ENCODE peak calls at places on chromosomes 12 and 14, in nine cellular contexts. H is lower lobe of right lung, M is pancreas, V is GM06990, R is A549, W is heart left ventricle, K is kidney, Q is heart right ventricle, D is AG04450. X is an unnamed sample.
A peak's percentile ranks its signal among the peaks of the same experiment; 100 is the strongest.

GRCh38 chr12:49883065-49883464 is 20.6 kb downstream of the FAIM2 start:
- DNase-seq in H (peak; percentile 19), M (no peak), V (no peak), R (no peak), W (peak; percentile 8), K (peak; percentile 59), Q (no peak), D (no peak), X (no peak)

GRCh38 chr12:50283230-50283923 is at the start of gene LIMA1:
- DNase-seq in H (peak; percentile 95), M (peak; percentile 93), V (peak; percentile 92), R (peak; percentile 86), W (peak; percentile 92), K (peak; percentile 97), Q (peak; percentile 90), D (peak; percentile 55), X (peak; percentile 48)

GRCh38 chr12:9364224-9365176 is 156.3 kb upstream of the PZP start:
- DNase-seq in H (no peak), M (no peak), V (peak; percentile 85), R (no peak), W (no peak), K (no peak), Q (no peak), D (peak; percentile 57), X (peak; percentile 60)

GRCh38 chr14:98897605-98898309 is 374.2 kb downstream of the BCL11B start:
- DNase-seq in H (no peak), M (no peak), V (no peak), R (no peak), W (no peak), K (no peak), Q (no peak), D (no peak), X (no peak)

GRCh38 chr14:81312289-81312876 is 87.7 kb downstream of the STON2 start:
- DNase-seq in H (no peak), M (no peak), V (no peak), R (no peak), W (no peak), K (no peak), Q (no peak), D (no peak), X (no peak)

GRCh38 chr14:64799555-64799954 is 80.2 kb downstream of the SPTB start:
- DNase-seq in H (no peak), M (no peak), V (no peak), R (no peak), W (no peak), K (peak; percentile 37), Q (no peak), D (no peak), X (no peak)

GRCh38 chr14:77301103-77301502 is 19.6 kb downstream of the POMT2 start:
- DNase-seq in H (peak; percentile 61), M (peak; percentile 57), V (peak; percentile 34), R (peak; percentile 89), W (peak; percentile 78), K (peak; percentile 74), Q (peak; percentile 69), D (peak; percentile 63), X (peak; percentile 84)

GRCh38 chr14:64444984-64445845 is 20.1 kb upstream of the AKAP5 start:
- DNase-seq in H (no peak), M (no peak), V (peak; percentile 50), R (peak; percentile 41), W (no peak), K (no peak), Q (no peak), D (peak; percentile 42), X (peak; percentile 49)

GRCh38 chr12:29148065-29148957 is 767 bp upstream of the FAR2 start:
- DNase-seq in H (peak; percentile 60), M (no peak), V (no peak), R (peak; percentile 5), W (peak; percentile 62), K (no peak), Q (peak; percentile 52), D (no peak), X (no peak)

GRCh38 chr12:84070311-84070710 is 842.3 kb downstream of the SLC6A15 start:
- DNase-seq in H (no peak), M (no peak), V (no peak), R (no peak), W (peak; percentile 33), K (no peak), Q (no peak), D (peak; percentile 77), X (no peak)

GRCh38 chr14:73467377-73467776 is 9.0 kb upstream of the NUMB start:
- DNase-seq in H (peak; percentile 64), M (no peak), V (no peak), R (no peak), W (no peak), K (no peak), Q (no peak), D (no peak), X (no peak)

GRCh38 chr14:23060536-23061260 is 3.4 kb upstream of the CDH24 start:
- DNase-seq in H (no peak), M (no peak), V (no peak), R (no peak), W (no peak), K (no peak), Q (no peak), D (no peak), X (no peak)

GRCh38 chr14:91889477-91890211 is 22.3 kb upstream of the TC2N start:
- DNase-seq in H (no peak), M (peak; percentile 94), V (no peak), R (no peak), W (no peak), K (peak; percentile 82), Q (no peak), D (no peak), X (no peak)

GRCh38 chr12:111685322-111685810 is 390 bp downstream of the BRAP start:
- DNase-seq in H (peak; percentile 46), M (no peak), V (no peak), R (peak; percentile 19), W (no peak), K (no peak), Q (no peak), D (no peak), X (no peak)

GRCh38 chr14:64654931-64655330 is 49.3 kb upstream of the PLEKHG3 start:
- DNase-seq in H (peak; percentile 55), M (no peak), V (no peak), R (no peak), W (no peak), K (no peak), Q (no peak), D (no peak), X (no peak)

GRCh38 chr14:103627073-103628025 is 1.7 kb upstream of the KLC1 start:
- DNase-seq in H (no peak), M (no peak), V (no peak), R (no peak), W (no peak), K (peak; percentile 53), Q (no peak), D (no peak), X (no peak)

GRCh38 chr14:105622329-105622955 is 96.1 kb downstream of the TMEM121 start:
- DNase-seq in H (no peak), M (no peak), V (no peak), R (no peak), W (no peak), K (no peak), Q (no peak), D (no peak), X (no peak)

GRCh38 chr14:61498303-61498702 is 176.9 kb downstream of the PRKCH start:
- DNase-seq in H (no peak), M (no peak), V (no peak), R (no peak), W (no peak), K (no peak), Q (no peak), D (no peak), X (peak; percentile 87)

DNA sequence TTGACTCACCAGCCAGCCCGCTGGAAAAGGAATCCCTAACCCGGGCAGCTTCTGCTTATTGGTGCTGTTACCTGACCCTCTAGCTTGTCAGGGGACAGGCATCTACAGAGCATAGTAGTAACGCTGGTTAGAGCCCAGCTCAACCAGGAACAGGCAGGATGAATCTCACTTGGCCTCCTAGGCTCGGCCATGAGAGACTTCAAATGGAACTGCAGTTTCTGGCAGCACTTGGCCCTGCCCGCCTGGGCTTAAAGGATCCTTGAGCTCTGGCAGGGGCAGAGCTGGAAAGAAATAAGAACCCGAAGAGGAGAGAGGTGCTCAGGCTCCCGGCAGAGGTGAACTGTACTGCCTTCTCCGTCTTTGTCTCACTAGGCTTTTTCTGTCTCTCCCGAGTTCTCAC is 2.3 kb upstream of the LHX5 start:
- DNase-seq in H (no peak), M (no peak), V (no peak), R (no peak), W (no peak), K (no peak), Q (no peak), D (no peak), X (no peak)
- H3K4me3 ChIP-seq in H (no peak overlapping the region), M (no peak overlapping the region), V (no peak overlapping the region), R (no peak overlapping the region), W (no peak overlapping the region), K (no peak overlapping the region), Q (no peak overlapping the region), D (no peak overlapping the region), X (no peak overlapping the region)

DNA sequence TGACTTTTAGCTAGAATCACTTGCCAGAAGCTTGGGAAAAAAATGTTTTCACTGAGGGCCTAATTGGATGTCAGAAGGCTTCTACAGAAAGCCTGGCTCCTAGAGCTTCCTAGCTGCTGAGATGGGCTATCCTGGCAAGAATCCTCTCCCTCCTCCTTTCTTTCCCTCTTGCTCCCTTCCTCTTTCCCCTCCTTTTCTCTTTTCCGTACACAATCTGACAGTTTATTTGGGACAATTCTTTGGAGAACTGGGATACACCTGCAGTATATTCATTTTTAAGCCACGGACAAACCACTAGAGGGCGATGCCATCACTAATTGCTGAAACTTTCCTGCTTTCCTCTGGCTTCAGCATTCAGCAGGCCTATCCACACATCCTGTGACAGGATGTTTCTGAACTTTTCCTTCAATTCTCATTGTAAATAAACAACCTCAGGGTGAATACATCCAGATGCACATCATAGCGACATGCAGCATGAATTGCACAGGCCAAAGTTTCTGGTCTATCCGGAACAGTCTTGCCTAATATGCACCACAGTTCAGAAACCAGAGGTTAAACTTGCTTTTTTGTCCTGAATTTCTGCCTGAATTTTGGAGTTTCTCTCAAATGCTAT is 142.9 kb downstream of the PAWR start:
- DNase-seq in H (no peak), M (peak; percentile 31), V (no peak), R (peak; percentile 84), W (no peak), K (no peak), Q (peak; percentile 44), D (no peak), X (peak; percentile 53)
- TF ChIP-seq CTCF in H (peak; percentile 72), M (peak; percentile 31), V (peak; percentile 78), R (peak; percentile 82), W (peak; percentile 64), K (peak; percentile 63), Q (peak; percentile 59), D (peak; percentile 78), X (peak; percentile 75)

DNA sequence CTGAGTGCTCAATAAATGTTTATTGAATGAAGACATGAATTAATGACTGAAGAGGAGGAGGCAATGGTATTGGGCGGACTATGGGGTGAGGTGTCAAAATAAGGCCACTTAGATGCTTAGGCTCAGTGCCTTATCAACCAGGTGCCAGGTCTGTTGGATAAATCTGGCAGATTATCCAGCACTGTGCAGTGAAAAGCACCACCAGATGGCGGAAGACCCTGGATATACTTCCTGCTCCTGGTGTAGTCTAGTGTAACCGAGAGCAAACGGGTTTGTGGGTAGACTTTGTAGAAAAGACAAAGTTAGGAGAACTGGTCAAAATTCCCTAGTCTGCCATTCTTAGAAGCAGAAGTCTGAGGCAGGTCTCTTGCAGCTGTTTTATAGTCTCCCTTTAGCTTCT is 306.3 kb downstream of the ATP23 start:
- DNase-seq in H (no peak), M (no peak), V (no peak), R (peak; percentile 19), W (no peak), K (no peak), Q (no peak), D (no peak), X (no peak)
- H3K4me3 ChIP-seq in H (no peak overlapping the region), M (no peak overlapping the region), V (no peak overlapping the region), R (no peak overlapping the region), W (no peak overlapping the region), K (no peak overlapping the region), Q (no peak overlapping the region), D (no peak overlapping the region), X (no peak overlapping the region)

GRCh38 chr14:56874375-56874774 is 64.1 kb upstream of the OTX2 start:
- DNase-seq in H (no peak), M (peak; percentile 9), V (no peak), R (peak; percentile 39), W (no peak), K (no peak), Q (no peak), D (no peak), X (no peak)
- TF ChIP-seq CTCF in H (peak; percentile 28), M (no peak), V (peak; percentile 54), R (peak; percentile 21), W (no peak), K (peak; percentile 37), Q (no peak), D (peak; percentile 11), X (no peak)

X was measured in astrocyte of the cerebellum.